ENCODE peak calls at places on chromosomes 4 and X, in five cellular contexts. One of them, this sample, is unnamed.

GRCh38 chr4:54254116-54254914 is 25.2 kb downstream of the PDGFRA start:
- DNase-seq in A549: no peak
- DNase-seq in AG04449: no peak
- DNase-seq in fibroblast of villous mesenchyme: peak; percentile 40
- DNase-seq in IMR-90: peak; percentile 50
- DNase-seq in this sample: no peak

GRCh38 chr4:5998333-5998936 is 19.8 kb downstream of the C4orf50 start:
- DNase-seq in A549: peak; percentile 61
- DNase-seq in AG04449: peak; percentile 5
- DNase-seq in fibroblast of villous mesenchyme: peak; percentile 50
- DNase-seq in IMR-90: peak; percentile 61
- DNase-seq in this sample: peak; percentile 15

GRCh38 chr4:1819284-1819683 is 26.2 kb downstream of the FGFR3 start:
- DNase-seq in A549: no peak
- DNase-seq in AG04449: no peak
- DNase-seq in fibroblast of villous mesenchyme: no peak
- DNase-seq in IMR-90: peak; percentile 8
- DNase-seq in this sample: no peak

GRCh38 chrX:104318330-104319009 is 63.7 kb upstream of the ESX1 start:
- DNase-seq in A549: peak; percentile 79
- DNase-seq in AG04449: no peak
- DNase-seq in fibroblast of villous mesenchyme: peak; percentile 32
- DNase-seq in IMR-90: peak; percentile 57
- DNase-seq in this sample: no peak

GRCh38 chr4:138329506-138330070 is 87.4 kb upstream of the SLC7A11 start:
- DNase-seq in A549: no peak
- DNase-seq in AG04449: no peak
- DNase-seq in fibroblast of villous mesenchyme: no peak
- DNase-seq in IMR-90: no peak
- DNase-seq in this sample: no peak

GRCh38 chr4:4480685-4481393 is 61.0 kb downstream of the STX18 start:
- DNase-seq in A549: peak; percentile 4
- DNase-seq in AG04449: no peak
- DNase-seq in fibroblast of villous mesenchyme: no peak
- DNase-seq in IMR-90: peak; percentile 41
- DNase-seq in this sample: no peak

GRCh38 chrX:79573760-79574159 is 206.6 kb upstream of the ITM2A start:
- DNase-seq in A549: no peak
- DNase-seq in AG04449: no peak
- DNase-seq in fibroblast of villous mesenchyme: no peak
- DNase-seq in IMR-90: no peak
- DNase-seq in this sample: no peak

GRCh38 chrX:113408843-113409242 is 568.2 kb upstream of the AMOT start:
- DNase-seq in A549: no peak
- DNase-seq in AG04449: no peak
- DNase-seq in fibroblast of villous mesenchyme: no peak
- DNase-seq in IMR-90: no peak
- DNase-seq in this sample: no peak

GRCh38 chrX:72142094-72142843 is 10.6 kb upstream of the RTL5 start:
- DNase-seq in A549: no peak
- DNase-seq in AG04449: no peak
- DNase-seq in fibroblast of villous mesenchyme: no peak
- DNase-seq in IMR-90: no peak
- DNase-seq in this sample: no peak

GRCh38 chr4:170827562-170828260 is 738.0 kb upstream of the AADAT start:
- DNase-seq in A549: peak; percentile 9
- DNase-seq in AG04449: no peak
- DNase-seq in fibroblast of villous mesenchyme: no peak
- DNase-seq in IMR-90: no peak
- DNase-seq in this sample: no peak
- TF ChIP-seq CTCF in A549: no peak
- TF ChIP-seq CTCF in AG04449: no peak
- TF ChIP-seq CTCF in fibroblast of villous mesenchyme: no peak
- TF ChIP-seq CTCF in IMR-90: no peak
- TF ChIP-seq CTCF in this sample: no peak

GRCh38 chr4:108611360-108611759 is 9.0 kb upstream of the RPL34 start:
- DNase-seq in A549: no peak
- DNase-seq in AG04449: no peak
- DNase-seq in fibroblast of villous mesenchyme: peak; percentile 45
- DNase-seq in IMR-90: no peak
- DNase-seq in this sample: no peak
- TF ChIP-seq CTCF in A549: no peak
- TF ChIP-seq CTCF in AG04449: peak; percentile 15
- TF ChIP-seq CTCF in fibroblast of villous mesenchyme: peak; percentile 53
- TF ChIP-seq CTCF in IMR-90: no peak
- TF ChIP-seq CTCF in this sample: peak; percentile 62

GRCh38 chr4:109675843-109676242 is 27.4 kb downstream of the CASP6 start:
- DNase-seq in A549: no peak
- DNase-seq in AG04449: no peak
- DNase-seq in fibroblast of villous mesenchyme: no peak
- DNase-seq in IMR-90: no peak
- DNase-seq in this sample: no peak

GRCh38 chr4:109675181-109675580 is 28.1 kb downstream of the CASP6 start:
- DNase-seq in A549: no peak
- DNase-seq in AG04449: no peak
- DNase-seq in fibroblast of villous mesenchyme: no peak
- DNase-seq in IMR-90: no peak
- DNase-seq in this sample: no peak

GRCh38 chr4:109672173-109672572 is 31.1 kb downstream of the CASP6 start:
- DNase-seq in A549: no peak
- DNase-seq in AG04449: no peak
- DNase-seq in fibroblast of villous mesenchyme: no peak
- DNase-seq in IMR-90: no peak
- DNase-seq in this sample: no peak

GRCh38 chr4:109673303-109673702 is 29.9 kb downstream of the CASP6 start:
- DNase-seq in A549: no peak
- DNase-seq in AG04449: no peak
- DNase-seq in fibroblast of villous mesenchyme: no peak
- DNase-seq in IMR-90: no peak
- DNase-seq in this sample: no peak

GRCh38 chr4:109676886-109677285 is 26.4 kb downstream of the CASP6 start:
- DNase-seq in A549: no peak
- DNase-seq in AG04449: no peak
- DNase-seq in fibroblast of villous mesenchyme: no peak
- DNase-seq in IMR-90: no peak
- DNase-seq in this sample: no peak
- TF ChIP-seq CTCF in A549: no peak
- TF ChIP-seq CTCF in AG04449: no peak
- TF ChIP-seq CTCF in fibroblast of villous mesenchyme: peak; percentile 24
- TF ChIP-seq CTCF in IMR-90: no peak
- TF ChIP-seq CTCF in this sample: no peak

GRCh38 chr4:165805406-165805805 is 67.6 kb upstream of the TLL1 start:
- DNase-seq in A549: no peak
- DNase-seq in AG04449: no peak
- DNase-seq in fibroblast of villous mesenchyme: no peak
- DNase-seq in IMR-90: no peak
- DNase-seq in this sample: no peak
- TF ChIP-seq CTCF in A549: no peak
- TF ChIP-seq CTCF in AG04449: no peak
- TF ChIP-seq CTCF in fibroblast of villous mesenchyme: no peak
- TF ChIP-seq CTCF in IMR-90: no peak
- TF ChIP-seq CTCF in this sample: no peak

GRCh38 chr4:99886146-99886545 is 8.1 kb downstream of the LAMTOR3 start:
- DNase-seq in A549: no peak
- DNase-seq in AG04449: no peak
- DNase-seq in fibroblast of villous mesenchyme: no peak
- DNase-seq in IMR-90: peak; percentile 65
- DNase-seq in this sample: no peak

GRCh38 chr4:99885687-99886086 is 8.5 kb downstream of the LAMTOR3 start:
- DNase-seq in A549: no peak
- DNase-seq in AG04449: no peak
- DNase-seq in fibroblast of villous mesenchyme: no peak
- DNase-seq in IMR-90: no peak
- DNase-seq in this sample: no peak

GRCh38 chr4:99887837-99888236 is 6.4 kb downstream of the LAMTOR3 start:
- DNase-seq in A549: no peak
- DNase-seq in AG04449: no peak
- DNase-seq in fibroblast of villous mesenchyme: peak; percentile 59
- DNase-seq in IMR-90: peak; percentile 46
- DNase-seq in this sample: no peak

GRCh38 chr4:99879458-99879857 is 14.8 kb downstream of the LAMTOR3 start:
- DNase-seq in A549: no peak
- DNase-seq in AG04449: no peak
- DNase-seq in fibroblast of villous mesenchyme: no peak
- DNase-seq in IMR-90: no peak
- DNase-seq in this sample: no peak

GRCh38 chr4:99885063-99885664 is 9.1 kb downstream of the LAMTOR3 start:
- DNase-seq in A549: peak; percentile 51
- DNase-seq in AG04449: no peak
- DNase-seq in fibroblast of villous mesenchyme: peak; percentile 39
- DNase-seq in IMR-90: peak; percentile 38
- DNase-seq in this sample: peak; percentile 28
- TF ChIP-seq CTCF in A549: peak; percentile 54
- TF ChIP-seq CTCF in AG04449: peak; percentile 39
- TF ChIP-seq CTCF in fibroblast of villous mesenchyme: peak; percentile 45
- TF ChIP-seq CTCF in IMR-90: peak; percentile 45
- TF ChIP-seq CTCF in this sample: peak; percentile 57

DNA sequence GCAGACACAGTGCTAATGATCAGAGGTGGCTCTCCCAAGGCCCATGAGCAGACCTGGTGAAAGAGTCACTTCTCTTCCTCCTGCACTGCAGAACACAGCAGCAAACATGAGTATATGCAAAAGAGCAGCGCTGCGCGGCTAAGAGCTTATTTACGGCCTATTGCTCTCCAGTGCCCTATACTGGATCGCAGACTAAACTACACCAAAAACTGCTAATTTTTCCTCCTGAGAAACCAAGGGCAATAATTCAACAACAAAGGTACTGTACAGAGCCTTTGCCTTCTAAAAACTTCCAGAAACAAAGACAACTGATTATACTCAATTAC is 702.5 kb downstream of the ARAP2 start:
- DNase-seq in A549: no peak
- DNase-seq in AG04449: no peak
- DNase-seq in fibroblast of villous mesenchyme: no peak
- DNase-seq in IMR-90: no peak
- DNase-seq in this sample: no peak
- TF ChIP-seq CTCF in A549: no peak
- TF ChIP-seq CTCF in AG04449: no peak
- TF ChIP-seq CTCF in fibroblast of villous mesenchyme: no peak
- TF ChIP-seq CTCF in IMR-90: no peak
- TF ChIP-seq CTCF in this sample: no peak

GRCh38 chr4:111037591-111037990 is 414.7 kb upstream of the PITX2 start:
- DNase-seq in A549: no peak
- DNase-seq in AG04449: no peak
- DNase-seq in fibroblast of villous mesenchyme: no peak
- DNase-seq in IMR-90: no peak
- DNase-seq in this sample: no peak
- TF ChIP-seq CTCF in A549: no peak
- TF ChIP-seq CTCF in AG04449: no peak
- TF ChIP-seq CTCF in fibroblast of villous mesenchyme: no peak
- TF ChIP-seq CTCF in IMR-90: no peak
- TF ChIP-seq CTCF in this sample: no peak

GRCh38 chr4:174181827-174182226 is 101.6 kb downstream of the FBXO8 start:
- DNase-seq in A549: no peak
- DNase-seq in AG04449: no peak
- DNase-seq in fibroblast of villous mesenchyme: no peak
- DNase-seq in IMR-90: no peak
- DNase-seq in this sample: no peak
- TF ChIP-seq CTCF in A549: no peak
- TF ChIP-seq CTCF in AG04449: no peak
- TF ChIP-seq CTCF in fibroblast of villous mesenchyme: peak; percentile 7
- TF ChIP-seq CTCF in IMR-90: no peak
- TF ChIP-seq CTCF in this sample: no peak

This sample was measured in AG09319.